ENCODE peak calls at places on chromosomes 16 and 17, in four cellular contexts. J is body of pancreas, Y is esophagus muscularis mucosa, K is uterus. N is an unnamed sample.

GRCh38 chr16:84874983-84875382 is 55.2 kb downstream of the CRISPLD2 start:
- DNase-seq in J (no peak), Y (no peak), K (no peak), N (no peak)

GRCh38 chr16:29664133-29664912 is 1.3 kb downstream of the SPN start:
- DNase-seq in Y (no peak), K (no peak), J (peak; percentile 15), N (no peak)

GRCh38 chr16:69626256-69626655 is 60.5 kb downstream of the NFAT5 start:
- DNase-seq in J (no peak), Y (no peak), K (no peak), N (no peak)

GRCh38 chr16:55672471-55672870 is 16.7 kb downstream of the SLC6A2 start:
- DNase-seq in Y (no peak), K (no peak), J (peak; percentile 16), N (no peak)

GRCh38 chr16:11218324-11218962 is 37.6 kb downstream of the SOCS1 start:
- DNase-seq in K (no peak), J (no peak), Y (no peak), N (no peak)

GRCh38 chr17:66580178-66580577 is 254.7 kb upstream of the CACNG5 start:
- DNase-seq in K (peak; percentile 58), Y (no peak), J (peak; percentile 17), N (no peak)

GRCh38 chr17:51647873-51648272 is 387.5 kb downstream of the UTP18 start:
- DNase-seq in Y (no peak), J (no peak), K (no peak), N (no peak)

GRCh38 chr16:82055117-82055516 is 20.1 kb downstream of the HSD17B2 start:
- DNase-seq in K (no peak), Y (no peak), J (no peak), N (no peak)

GRCh38 chr17:50699410-50699809 is 8.3 kb downstream of the ANKRD40 start:
- DNase-seq in Y (no peak), J (no peak), K (no peak), N (no peak)

GRCh38 chr17:43732961-43733360 is 25.6 kb downstream of the SOST start:
- DNase-seq in K (no peak), J (no peak), Y (no peak), N (no peak)

DNA sequence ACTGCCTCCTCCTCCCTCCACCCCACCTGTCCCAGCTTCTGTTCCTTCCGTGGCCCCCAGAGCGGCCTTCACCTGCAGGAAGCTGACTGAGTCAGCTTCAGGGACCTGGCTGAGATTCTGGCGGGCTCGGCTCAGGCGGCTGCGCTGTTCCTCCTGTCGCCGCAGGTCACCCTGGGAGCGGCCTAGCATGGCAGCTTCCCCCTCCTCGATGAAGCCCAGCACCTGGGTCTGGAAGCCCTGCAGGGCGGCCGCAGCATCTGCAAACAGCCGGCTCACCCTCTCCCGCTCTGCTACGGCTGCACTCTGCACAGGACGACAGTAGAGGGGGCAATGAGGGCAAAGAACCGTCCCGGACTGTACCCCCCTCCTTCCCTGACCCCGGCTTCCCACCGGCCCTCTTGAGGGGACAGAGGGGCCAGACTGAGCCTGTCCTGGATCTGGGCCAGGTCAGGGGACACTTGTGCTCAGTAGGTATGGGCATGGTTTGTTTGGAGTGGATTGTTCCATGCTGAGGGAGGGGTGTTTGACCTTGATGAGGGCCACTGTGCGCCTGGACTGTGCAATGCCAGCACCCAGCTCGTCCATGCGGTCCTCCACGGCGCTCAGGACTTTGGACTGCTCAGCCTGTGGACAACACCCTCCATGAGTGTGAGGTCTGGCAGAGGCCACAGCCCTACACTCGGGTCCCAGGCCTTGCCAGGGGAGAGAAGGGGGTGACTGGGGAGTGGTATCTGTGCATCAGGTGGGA is 2.0 kb downstream of the TRIM47 start:
- DNase-seq in Y (no peak), J (peak; percentile 85), K (peak; percentile 51), N (no peak)
- TF ChIP-seq POLR2A in Y (peak; percentile 1), J (peak; percentile 59), K (no peak), N (no peak)

DNA sequence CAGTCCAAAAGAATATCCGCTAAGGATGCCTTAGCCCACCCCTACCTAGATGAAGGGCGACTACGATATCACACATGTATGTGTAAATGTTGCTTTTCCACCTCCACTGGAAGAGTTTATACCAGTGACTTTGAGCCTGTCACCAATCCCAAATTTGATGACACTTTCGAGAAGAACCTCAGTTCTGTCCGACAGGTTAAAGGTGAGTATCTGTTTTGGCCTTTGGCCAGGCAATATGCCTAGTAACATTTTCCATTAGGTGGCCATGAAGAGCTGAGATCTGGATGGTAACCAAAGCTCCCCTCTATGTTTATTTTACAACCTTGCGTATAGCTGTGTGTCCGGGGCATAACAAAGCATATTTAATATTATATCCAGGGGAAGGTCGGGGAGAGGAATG is 128.0 kb upstream of the TMEM97 start:
- DNase-seq in K (no peak), J (no peak), Y (no peak), N (no peak)
- H3K27ac ChIP-seq in K (no peak overlapping the region), J (no peak overlapping the region), Y (no peak overlapping the region), N (no peak overlapping the region)

DNA sequence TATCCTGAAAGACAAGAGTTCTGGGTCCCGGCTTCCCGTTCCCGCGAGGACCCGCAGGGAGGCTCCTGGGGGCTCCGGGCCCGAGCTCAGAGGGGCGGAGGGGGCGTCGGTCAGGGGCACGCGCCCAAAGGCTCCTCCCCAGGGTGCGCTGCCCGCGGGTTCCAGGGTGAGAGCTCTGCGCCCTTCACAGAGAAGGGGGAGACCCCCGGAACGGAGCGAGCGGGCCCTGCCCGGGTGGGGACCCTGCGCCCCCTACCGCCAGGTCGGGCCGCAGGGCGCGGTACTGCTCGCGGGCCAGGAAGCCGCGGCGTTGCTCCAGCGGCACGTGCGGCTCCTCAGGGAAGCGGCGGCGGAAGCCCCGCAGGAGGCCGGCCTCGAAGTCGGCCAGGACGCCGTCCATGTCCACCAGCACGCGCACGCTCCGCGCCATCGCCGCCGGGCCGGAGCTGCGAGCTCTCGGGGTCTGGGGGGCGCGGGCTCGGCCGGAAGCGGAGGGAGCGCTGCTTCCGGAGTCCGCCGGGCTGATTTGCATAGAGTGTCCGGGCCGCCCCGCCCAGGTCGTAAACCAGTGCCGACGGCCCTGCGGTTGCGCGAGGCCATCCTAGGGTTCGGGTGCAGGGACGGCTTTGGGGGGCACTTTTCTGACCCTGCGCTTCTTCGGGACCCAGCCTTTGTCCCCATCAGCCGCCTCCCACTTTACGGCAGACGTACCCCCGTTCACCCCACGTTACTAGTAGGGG is at the start of gene NT5C:
- DNase-seq in K (peak; percentile 80), J (peak; percentile 85), Y (no peak), N (no peak)
- TF ChIP-seq POLR2A in K (peak; percentile 69), J (peak; percentile 59), Y (no peak), N (no peak)

DNA sequence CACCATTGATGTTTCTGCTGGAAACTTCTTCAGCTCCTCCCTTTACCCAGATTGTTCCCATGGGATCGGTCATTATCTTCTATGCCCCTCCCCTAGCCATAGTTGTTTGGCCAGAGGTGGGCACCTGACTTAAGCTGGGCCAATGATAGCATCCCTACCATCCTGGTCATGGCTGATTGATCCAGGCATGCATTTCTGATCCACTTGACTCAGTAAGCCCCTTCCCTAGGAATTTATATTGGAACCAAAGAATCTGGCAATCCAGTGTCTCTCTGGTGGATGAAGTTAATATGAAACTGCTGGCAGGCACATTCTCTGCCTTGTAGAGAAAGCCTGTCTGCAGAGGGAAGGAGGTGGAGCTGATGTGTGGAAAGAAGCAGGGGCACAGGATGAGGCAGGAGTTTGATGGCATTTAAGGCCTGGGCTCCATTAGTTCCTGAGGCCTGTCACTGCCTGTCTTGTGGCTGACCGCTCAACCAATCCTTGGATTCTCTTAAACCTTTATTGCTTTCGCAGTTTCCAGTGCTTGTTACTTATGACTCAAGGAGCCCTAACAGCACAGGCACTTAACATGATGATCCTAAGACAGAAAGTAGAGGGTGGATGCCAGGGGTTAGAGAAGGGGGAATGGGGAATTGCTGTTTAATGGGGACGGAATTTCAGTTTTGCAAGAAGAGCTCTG is 152.4 kb downstream of the ABCC12 start:
- DNase-seq in Y (peak; percentile 62), K (no peak), J (no peak), N (no peak)
- H3K27ac ChIP-seq in Y (no peak overlapping the region), K (no peak overlapping the region), J (no peak overlapping the region), N (no peak overlapping the region)

GRCh38 chr17:2264023-2264860 is 39.3 kb downstream of the SMG6 start:
- DNase-seq in K (peak; percentile 45), Y (no peak), J (no peak), N (no peak)
- TF ChIP-seq POLR2A in K (no peak), Y (no peak), J (no peak), N (no peak)

DNA sequence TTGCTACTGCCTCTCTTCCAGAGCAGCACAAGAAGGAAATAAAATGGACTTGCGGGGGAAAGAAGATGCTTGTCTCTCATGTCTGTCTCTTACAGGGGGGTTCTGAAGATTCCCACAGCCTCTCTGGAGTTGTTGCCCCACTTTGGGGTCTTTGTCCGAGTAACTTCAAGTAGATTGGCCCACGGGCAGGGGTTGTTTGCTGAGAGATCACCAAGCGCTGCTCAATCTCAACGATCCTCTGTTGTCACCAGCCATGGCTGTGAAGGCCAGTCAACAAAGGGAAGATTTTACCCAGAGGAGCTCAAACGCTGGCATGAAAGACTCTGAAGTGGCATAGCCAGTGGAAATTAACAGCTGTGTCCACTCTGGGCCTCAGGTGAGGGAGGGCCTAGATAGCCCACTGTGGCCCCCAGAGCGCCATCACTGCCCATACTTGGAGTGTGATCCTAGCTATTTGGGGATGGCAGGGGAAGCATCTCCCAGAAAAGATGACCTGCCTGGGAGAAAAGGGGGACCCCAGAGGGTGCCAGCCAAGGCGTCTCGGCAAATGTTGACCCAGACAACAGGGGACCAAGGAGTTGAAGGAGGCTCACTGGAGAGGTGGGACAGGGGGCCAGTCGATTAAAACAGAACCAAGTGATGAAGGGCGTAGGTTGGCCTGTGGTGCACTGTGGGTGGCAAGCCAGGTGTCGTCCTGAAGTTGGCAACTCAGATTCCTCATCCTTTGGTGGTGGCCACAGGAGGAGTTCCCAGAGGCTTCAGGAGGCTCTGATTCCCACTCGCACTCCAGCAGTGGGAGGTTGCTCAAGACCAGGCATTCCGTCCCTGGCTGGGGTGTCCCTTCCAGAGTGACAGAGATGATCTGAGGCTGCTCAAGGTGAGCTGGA is 28.0 kb downstream of the SLC13A5 start:
- DNase-seq in K (no peak), Y (no peak), J (no peak), N (no peak)
- H3K27ac ChIP-seq in K (no peak overlapping the region), Y (no peak overlapping the region), J (no peak overlapping the region), N (no peak overlapping the region)

GRCh38 chr16:88977028-88977844 is at the start of gene CBFA2T3:
- DNase-seq in K (peak; percentile 64), J (peak; percentile 29), Y (peak; percentile 94), N (peak; percentile 37)
- TF ChIP-seq POLR2A in K (no peak), J (no peak), Y (no peak), N (no peak)

GRCh38 chr17:45873728-45874127 is 20.6 kb upstream of the MAPT start:
- DNase-seq in K (no peak), J (no peak), Y (no peak), N (no peak)
- H3K27ac ChIP-seq in K (no peak overlapping the region), J (no peak overlapping the region), Y (no peak overlapping the region), N (no peak overlapping the region)

GRCh38 chr17:35808962-35809854 is at the start of gene TAF15:
- DNase-seq in J (peak; percentile 96), Y (peak; percentile 98), K (peak; percentile 96), N (peak; percentile 86)
- TF ChIP-seq POLR2A in J (peak; percentile 99), Y (peak; percentile 98), K (peak; percentile 99), N (peak; percentile 90)

GRCh38 chr17:19724501-19725420 is 8.4 kb upstream of the SLC47A2 start:
- DNase-seq in Y (no peak), K (peak; percentile 42), J (peak; percentile 60), N (no peak)
- H3K27ac ChIP-seq in Y (peak overlapping the region; percentile 83), K (peak overlapping the region; percentile 41), J (peak overlapping the region; percentile 20), N (peak overlapping the region; percentile 87)

N was measured in esophagus squamous epithelium.